ENCODE peak calls at places on chromosomes 6 and 20, in five cellular contexts. S is T1000; C is activated T-cell treated with anti-CD3 and anti-CD28 coated beads, Interleukin-2, amount 50 U/mL, for 72 hours; L is neural crest cell; X is NCI-H1092 treated with DMSO at 0.1 percent for 48 hours. H is an unnamed sample.

GRCh38 chr6:15026832-15027231 is 219.0 kb upstream of the JARID2 start:
- DNase-seq in S (no peak), X (peak), L (no peak), C (no peak), H (no peak)

GRCh38 chr6:75429304-75429703 is 64.3 kb downstream of the FILIP1 start:
- DNase-seq in C (no peak), X (no peak), L (no peak), S (no peak), H (no peak)

GRCh38 chr20:59785118-59785959 is 148.1 kb downstream of the SYCP2 start:
- DNase-seq in S (no peak), C (no peak), L (no peak), X (no peak), H (no peak)

GRCh38 chr20:47743671-47744070 is 41.6 kb downstream of the SULF2 start:
- DNase-seq in L (no peak), X (no peak), C (no peak), S (no peak), H (no peak)

GRCh38 chr6:47337519-47337918 is 27.8 kb upstream of the TNFRSF21 start:
- DNase-seq in S (no peak), X (no peak), L (no peak), C (no peak), H (no peak)

GRCh38 chr20:59217794-59218193 is 54.2 kb downstream of the ZNF831 start:
- DNase-seq in C (no peak), X (no peak), L (no peak), S (no peak), H (no peak)

GRCh38 chr20:41123636-41124035 is 13.7 kb upstream of the PLCG1 start:
- DNase-seq in L (no peak), S (no peak), X (no peak), C (no peak), H (no peak)

GRCh38 chr20:41029150-41029872 is 689 bp downstream of the TOP1 start:
- DNase-seq in X (peak), S (no peak), C (peak), L (peak), H (no peak)

GRCh38 chr20:9156529-9157280 is 87.8 kb downstream of the PLCB4 start:
- DNase-seq in L (no peak), S (no peak), C (no peak), X (no peak), H (no peak)

GRCh38 chr6:33317418-33317667 is 201 bp downstream of the ZBTB22 start:
- DNase-seq in C (no peak), S (no peak), L (no peak), X (peak), H (no peak)

GRCh38 chr6:38052035-38052434 is 232.5 kb downstream of the ZFAND3 start:
- DNase-seq in L (no peak), C (no peak), S (no peak), X (no peak), H (no peak)

GRCh38 chr6:28988536-28989415 is 16.3 kb downstream of the ZNF311 start:
- DNase-seq in S (no peak), C (peak), L (peak), X (no peak), H (peak)

GRCh38 chr20:37770908-37771307 is 77.1 kb downstream of the CTNNBL1 start:
- DNase-seq in L (no peak), X (no peak), S (no peak), C (no peak), H (no peak)

GRCh38 chr6:75791881-75792280 is 42.8 kb downstream of the MYO6 start:
- DNase-seq in X (no peak), L (no peak), S (no peak), C (no peak), H (no peak)

GRCh38 chr6:74455786-74456185 is 750.1 kb downstream of the COL12A1 start:
- DNase-seq in S (no peak), C (no peak), X (no peak), L (no peak), H (no peak)

GRCh38 chr6:160030103-160030502 is 61.2 kb downstream of the IGF2R start:
- DNase-seq in X (peak), L (no peak), S (peak), C (no peak), H (no peak)

GRCh38 chr20:9186396-9186795 is 117.5 kb downstream of the PLCB4 start:
- DNase-seq in C (no peak), S (no peak), X (peak), L (no peak), H (no peak)

GRCh38 chr20:10781526-10781925 is 107.7 kb upstream of the JAG1 start:
- DNase-seq in S (no peak), X (no peak), L (no peak), C (no peak), H (no peak)

GRCh38 chr6:149249370-149250357 is 67.8 kb upstream of the TAB2 start:
- DNase-seq in S (no peak), X (no peak), C (no peak), L (no peak), H (no peak)

GRCh38 chr6:16282370-16282769 is 44.0 kb downstream of the GMPR start:
- DNase-seq in S (no peak), L (no peak), X (no peak), C (no peak), H (no peak)

GRCh38 chr6:7629321-7629720 is 39.3 kb downstream of the SNRNP48 start:
- DNase-seq in X (no peak), C (no peak), L (no peak), S (no peak), H (no peak)

GRCh38 chr6:108904731-108905130 is 56.5 kb downstream of the ARMC2 start:
- DNase-seq in C (no peak), L (no peak), X (no peak), S (no peak), H (no peak)

GRCh38 chr6:11181478-11182136 is 50.9 kb downstream of the NEDD9 start:
- DNase-seq in X (no peak), L (no peak), S (no peak), C (no peak), H (no peak)

GRCh38 chr6:53112871-53113270 is 35.8 kb downstream of the GCM1 start:
- DNase-seq in C (no peak), S (no peak), L (no peak), X (no peak), H (no peak)

GRCh38 chr6:53813801-53814200 is 19.0 kb downstream of the LRRC1 start:
- DNase-seq in L (no peak), X (no peak), S (no peak), C (no peak), H (no peak)

GRCh38 chr20:7459123-7459522 is 481.1 kb downstream of the HAO1 start:
- DNase-seq in L (no peak), X (peak), C (no peak), S (no peak), H (no peak)

GRCh38 chr6:122035193-122035592 is 364.3 kb upstream of the HSF2 start:
- DNase-seq in C (no peak), L (no peak), S (no peak), X (no peak), H (no peak)

GRCh38 chr20:17541996-17542395 is 10.8 kb upstream of the BFSP1 start:
- DNase-seq in S (no peak), L (no peak), X (no peak), C (no peak), H (no peak)

GRCh38 chr6:49506569-49507111 is 6.9 kb downstream of the GLYATL3 start:
- DNase-seq in X (no peak), S (no peak), C (no peak), L (no peak), H (no peak)

GRCh38 chr20:31560900-31561598 is 44.0 kb upstream of the ID1 start:
- DNase-seq in C (no peak), X (no peak), L (no peak), S (peak), H (no peak)

GRCh38 chr6:145544031-145544430 is 191.3 kb downstream of the EPM2A start:
- DNase-seq in X (no peak), C (no peak), L (no peak), S (peak), H (no peak)

GRCh38 chr6:4907602-4908001 is 96.2 kb downstream of the RPP40 start:
- DNase-seq in C (no peak), S (no peak), L (no peak), X (no peak), H (no peak)

GRCh38 chr20:48538058-48538825 is 289.6 kb downstream of the PREX1 start:
- DNase-seq in L (no peak), X (no peak), C (no peak), S (peak), H (no peak)

GRCh38 chr6:29478740-29479139 is 9.0 kb downstream of the MAS1L start:
- DNase-seq in L (no peak), C (no peak), X (no peak), S (no peak), H (no peak)

GRCh38 chr20:54078296-54078695 is 7.9 kb upstream of the BCAS1 start:
- DNase-seq in C (no peak), S (no peak), L (no peak), X (no peak), H (no peak)

GRCh38 chr20:34999021-34999451 is 43.4 kb downstream of the MYH7B start:
- DNase-seq in L (no peak), X (no peak), S (no peak), C (no peak), H (no peak)